ENCODE peak calls at places on chromosomes 1 and 21, in ten cellular contexts. One of them, this sample, is unnamed.

GRCh38 chr1:186302378-186302920 is 72.6 kb downstream of the TPR start:
- DNase-seq in psoas muscle: no peak
- DNase-seq in Calu3: no peak
- DNase-seq in stimulated activated CD8-positive, alpha-beta memory T cell treated with anti-CD3 and anti-CD28 coated beads, Interleukin-15, amount 100 ng/mL, for 4 hours: no peak
- DNase-seq in Kasumi-1: no peak
- DNase-seq in astrocyte of the spinal cord: no peak
- DNase-seq in heart right ventricle: no peak
- DNase-seq in OCI-LY7: no peak
- DNase-seq in T follicular helper cell: no peak
- DNase-seq in NCI-H1417 treated with DMSO at 0.1 percent for 48 hours: no peak
- DNase-seq in this sample: no peak

GRCh38 chr1:48202030-48202752 is 20.3 kb upstream of the SLC5A9 start:
- DNase-seq in NCI-H1417 treated with DMSO at 0.1 percent for 48 hours: peak
- DNase-seq in stimulated activated CD8-positive, alpha-beta memory T cell treated with anti-CD3 and anti-CD28 coated beads, Interleukin-15, amount 100 ng/mL, for 4 hours: no peak
- DNase-seq in OCI-LY7: peak
- DNase-seq in psoas muscle: peak
- DNase-seq in Calu3: peak
- DNase-seq in T follicular helper cell: peak
- DNase-seq in astrocyte of the spinal cord: peak
- DNase-seq in heart right ventricle: peak
- DNase-seq in Kasumi-1: peak
- DNase-seq in this sample: peak

GRCh38 chr1:27658951-27659496 is 13.0 kb downstream of the IFI6 start:
- DNase-seq in NCI-H1417 treated with DMSO at 0.1 percent for 48 hours: no peak
- DNase-seq in Calu3: no peak
- DNase-seq in stimulated activated CD8-positive, alpha-beta memory T cell treated with anti-CD3 and anti-CD28 coated beads, Interleukin-15, amount 100 ng/mL, for 4 hours: no peak
- DNase-seq in heart right ventricle: no peak
- DNase-seq in T follicular helper cell: no peak
- DNase-seq in Kasumi-1: peak
- DNase-seq in psoas muscle: peak
- DNase-seq in OCI-LY7: peak
- DNase-seq in astrocyte of the spinal cord: peak
- DNase-seq in this sample: no peak

GRCh38 chr21:15060776-15061175 is 4.0 kb downstream of the NRIP1 start:
- DNase-seq in heart right ventricle: no peak
- DNase-seq in OCI-LY7: no peak
- DNase-seq in stimulated activated CD8-positive, alpha-beta memory T cell treated with anti-CD3 and anti-CD28 coated beads, Interleukin-15, amount 100 ng/mL, for 4 hours: no peak
- DNase-seq in T follicular helper cell: no peak
- DNase-seq in Calu3: no peak
- DNase-seq in NCI-H1417 treated with DMSO at 0.1 percent for 48 hours: no peak
- DNase-seq in astrocyte of the spinal cord: peak
- DNase-seq in psoas muscle: no peak
- DNase-seq in Kasumi-1: no peak
- DNase-seq in this sample: no peak

GRCh38 chr21:14687277-14687642 is 141.1 kb upstream of the SAMSN1 start:
- DNase-seq in OCI-LY7: peak
- DNase-seq in psoas muscle: no peak
- DNase-seq in Kasumi-1: peak
- DNase-seq in Calu3: no peak
- DNase-seq in stimulated activated CD8-positive, alpha-beta memory T cell treated with anti-CD3 and anti-CD28 coated beads, Interleukin-15, amount 100 ng/mL, for 4 hours: no peak
- DNase-seq in astrocyte of the spinal cord: peak
- DNase-seq in T follicular helper cell: no peak
- DNase-seq in NCI-H1417 treated with DMSO at 0.1 percent for 48 hours: no peak
- DNase-seq in heart right ventricle: no peak
- DNase-seq in this sample: no peak

GRCh38 chr1:209790286-209791193 is 6.2 kb upstream of the C1orf74 start:
- DNase-seq in OCI-LY7: no peak
- DNase-seq in heart right ventricle: no peak
- DNase-seq in NCI-H1417 treated with DMSO at 0.1 percent for 48 hours: no peak
- DNase-seq in T follicular helper cell: no peak
- DNase-seq in psoas muscle: no peak
- DNase-seq in stimulated activated CD8-positive, alpha-beta memory T cell treated with anti-CD3 and anti-CD28 coated beads, Interleukin-15, amount 100 ng/mL, for 4 hours: no peak
- DNase-seq in Calu3: no peak
- DNase-seq in Kasumi-1: no peak
- DNase-seq in astrocyte of the spinal cord: no peak
- DNase-seq in this sample: no peak

GRCh38 chr1:33060579-33061083 is 20.3 kb upstream of the AZIN2 start:
- DNase-seq in heart right ventricle: peak
- DNase-seq in OCI-LY7: no peak
- DNase-seq in Kasumi-1: no peak
- DNase-seq in stimulated activated CD8-positive, alpha-beta memory T cell treated with anti-CD3 and anti-CD28 coated beads, Interleukin-15, amount 100 ng/mL, for 4 hours: no peak
- DNase-seq in psoas muscle: peak
- DNase-seq in T follicular helper cell: no peak
- DNase-seq in Calu3: no peak
- DNase-seq in NCI-H1417 treated with DMSO at 0.1 percent for 48 hours: no peak
- DNase-seq in astrocyte of the spinal cord: peak
- DNase-seq in this sample: peak

GRCh38 chr21:26099610-26100219 is 70.9 kb downstream of the APP start:
- DNase-seq in Kasumi-1: no peak
- DNase-seq in Calu3: no peak
- DNase-seq in NCI-H1417 treated with DMSO at 0.1 percent for 48 hours: no peak
- DNase-seq in T follicular helper cell: no peak
- DNase-seq in psoas muscle: no peak
- DNase-seq in heart right ventricle: no peak
- DNase-seq in stimulated activated CD8-positive, alpha-beta memory T cell treated with anti-CD3 and anti-CD28 coated beads, Interleukin-15, amount 100 ng/mL, for 4 hours: no peak
- DNase-seq in OCI-LY7: no peak
- DNase-seq in astrocyte of the spinal cord: peak
- DNase-seq in this sample: no peak

GRCh38 chr1:33008051-33008914 is 28.4 kb downstream of the AK2 start:
- DNase-seq in T follicular helper cell: no peak
- DNase-seq in stimulated activated CD8-positive, alpha-beta memory T cell treated with anti-CD3 and anti-CD28 coated beads, Interleukin-15, amount 100 ng/mL, for 4 hours: no peak
- DNase-seq in Kasumi-1: no peak
- DNase-seq in astrocyte of the spinal cord: no peak
- DNase-seq in heart right ventricle: no peak
- DNase-seq in NCI-H1417 treated with DMSO at 0.1 percent for 48 hours: no peak
- DNase-seq in psoas muscle: no peak
- DNase-seq in OCI-LY7: no peak
- DNase-seq in Calu3: peak
- DNase-seq in this sample: no peak

GRCh38 chr1:1988061-1988945 is 15.3 kb downstream of the CFAP74 start:
- DNase-seq in NCI-H1417 treated with DMSO at 0.1 percent for 48 hours: no peak
- DNase-seq in psoas muscle: no peak
- DNase-seq in Calu3: no peak
- DNase-seq in T follicular helper cell: no peak
- DNase-seq in OCI-LY7: no peak
- DNase-seq in astrocyte of the spinal cord: no peak
- DNase-seq in Kasumi-1: no peak
- DNase-seq in heart right ventricle: no peak
- DNase-seq in stimulated activated CD8-positive, alpha-beta memory T cell treated with anti-CD3 and anti-CD28 coated beads, Interleukin-15, amount 100 ng/mL, for 4 hours: no peak
- DNase-seq in this sample: no peak

GRCh38 chr1:62097464-62097863 is 97.2 kb upstream of the L1TD1 start:
- DNase-seq in astrocyte of the spinal cord: no peak
- DNase-seq in stimulated activated CD8-positive, alpha-beta memory T cell treated with anti-CD3 and anti-CD28 coated beads, Interleukin-15, amount 100 ng/mL, for 4 hours: no peak
- DNase-seq in NCI-H1417 treated with DMSO at 0.1 percent for 48 hours: no peak
- DNase-seq in Kasumi-1: no peak
- DNase-seq in T follicular helper cell: no peak
- DNase-seq in Calu3: no peak
- DNase-seq in heart right ventricle: no peak
- DNase-seq in OCI-LY7: no peak
- DNase-seq in psoas muscle: no peak
- DNase-seq in this sample: no peak

GRCh38 chr1:17687125-17687524 is 68.0 kb upstream of the ACTL8 start:
- DNase-seq in OCI-LY7: no peak
- DNase-seq in T follicular helper cell: no peak
- DNase-seq in astrocyte of the spinal cord: no peak
- DNase-seq in Kasumi-1: no peak
- DNase-seq in Calu3: no peak
- DNase-seq in NCI-H1417 treated with DMSO at 0.1 percent for 48 hours: no peak
- DNase-seq in psoas muscle: no peak
- DNase-seq in heart right ventricle: no peak
- DNase-seq in stimulated activated CD8-positive, alpha-beta memory T cell treated with anti-CD3 and anti-CD28 coated beads, Interleukin-15, amount 100 ng/mL, for 4 hours: no peak
- DNase-seq in this sample: no peak

GRCh38 chr1:66944330-66945274 is 19.8 kb downstream of the MIER1 start:
- DNase-seq in OCI-LY7: no peak
- DNase-seq in T follicular helper cell: no peak
- DNase-seq in Kasumi-1: no peak
- DNase-seq in astrocyte of the spinal cord: peak
- DNase-seq in psoas muscle: peak
- DNase-seq in heart right ventricle: no peak
- DNase-seq in stimulated activated CD8-positive, alpha-beta memory T cell treated with anti-CD3 and anti-CD28 coated beads, Interleukin-15, amount 100 ng/mL, for 4 hours: no peak
- DNase-seq in Calu3: peak
- DNase-seq in NCI-H1417 treated with DMSO at 0.1 percent for 48 hours: no peak
- DNase-seq in this sample: no peak

GRCh38 chr1:5990913-5991783 is 1.1 kb downstream of the NPHP4 start:
- DNase-seq in stimulated activated CD8-positive, alpha-beta memory T cell treated with anti-CD3 and anti-CD28 coated beads, Interleukin-15, amount 100 ng/mL, for 4 hours: no peak
- DNase-seq in OCI-LY7: peak
- DNase-seq in Calu3: no peak
- DNase-seq in Kasumi-1: peak
- DNase-seq in NCI-H1417 treated with DMSO at 0.1 percent for 48 hours: no peak
- DNase-seq in psoas muscle: no peak
- DNase-seq in T follicular helper cell: no peak
- DNase-seq in heart right ventricle: no peak
- DNase-seq in astrocyte of the spinal cord: peak
- DNase-seq in this sample: peak

GRCh38 chr1:218164111-218164929 is 120.8 kb upstream of the RRP15 start:
- DNase-seq in T follicular helper cell: no peak
- DNase-seq in astrocyte of the spinal cord: peak
- DNase-seq in Calu3: peak
- DNase-seq in NCI-H1417 treated with DMSO at 0.1 percent for 48 hours: no peak
- DNase-seq in psoas muscle: peak
- DNase-seq in heart right ventricle: peak
- DNase-seq in stimulated activated CD8-positive, alpha-beta memory T cell treated with anti-CD3 and anti-CD28 coated beads, Interleukin-15, amount 100 ng/mL, for 4 hours: no peak
- DNase-seq in OCI-LY7: peak
- DNase-seq in Kasumi-1: no peak
- DNase-seq in this sample: peak

GRCh38 chr1:239755107-239755506 is 336.6 kb upstream of the FMN2 start:
- DNase-seq in heart right ventricle: no peak
- DNase-seq in T follicular helper cell: no peak
- DNase-seq in Kasumi-1: no peak
- DNase-seq in OCI-LY7: no peak
- DNase-seq in astrocyte of the spinal cord: no peak
- DNase-seq in psoas muscle: no peak
- DNase-seq in NCI-H1417 treated with DMSO at 0.1 percent for 48 hours: no peak
- DNase-seq in stimulated activated CD8-positive, alpha-beta memory T cell treated with anti-CD3 and anti-CD28 coated beads, Interleukin-15, amount 100 ng/mL, for 4 hours: no peak
- DNase-seq in Calu3: no peak
- DNase-seq in this sample: no peak

GRCh38 chr1:156781585-156782186 is 14.4 kb downstream of the PRCC start:
- DNase-seq in NCI-H1417 treated with DMSO at 0.1 percent for 48 hours: no peak
- DNase-seq in heart right ventricle: no peak
- DNase-seq in astrocyte of the spinal cord: peak
- DNase-seq in OCI-LY7: no peak
- DNase-seq in Calu3: no peak
- DNase-seq in Kasumi-1: no peak
- DNase-seq in psoas muscle: no peak
- DNase-seq in T follicular helper cell: no peak
- DNase-seq in stimulated activated CD8-positive, alpha-beta memory T cell treated with anti-CD3 and anti-CD28 coated beads, Interleukin-15, amount 100 ng/mL, for 4 hours: no peak
- DNase-seq in this sample: no peak

GRCh38 chr1:110091791-110092190 is 20.5 kb upstream of the UBL4B start:
- DNase-seq in T follicular helper cell: no peak
- DNase-seq in Kasumi-1: no peak
- DNase-seq in NCI-H1417 treated with DMSO at 0.1 percent for 48 hours: no peak
- DNase-seq in heart right ventricle: no peak
- DNase-seq in stimulated activated CD8-positive, alpha-beta memory T cell treated with anti-CD3 and anti-CD28 coated beads, Interleukin-15, amount 100 ng/mL, for 4 hours: no peak
- DNase-seq in astrocyte of the spinal cord: no peak
- DNase-seq in psoas muscle: no peak
- DNase-seq in OCI-LY7: no peak
- DNase-seq in Calu3: no peak
- DNase-seq in this sample: no peak

GRCh38 chr1:162688521-162688920 is 56.3 kb downstream of the DDR2 start:
- DNase-seq in astrocyte of the spinal cord: no peak
- DNase-seq in Kasumi-1: no peak
- DNase-seq in NCI-H1417 treated with DMSO at 0.1 percent for 48 hours: no peak
- DNase-seq in heart right ventricle: no peak
- DNase-seq in Calu3: no peak
- DNase-seq in psoas muscle: no peak
- DNase-seq in stimulated activated CD8-positive, alpha-beta memory T cell treated with anti-CD3 and anti-CD28 coated beads, Interleukin-15, amount 100 ng/mL, for 4 hours: no peak
- DNase-seq in OCI-LY7: no peak
- DNase-seq in T follicular helper cell: no peak
- DNase-seq in this sample: no peak

GRCh38 chr1:155083865-155084721 is 5.5 kb downstream of the EFNA3 start:
- DNase-seq in astrocyte of the spinal cord: no peak
- DNase-seq in stimulated activated CD8-positive, alpha-beta memory T cell treated with anti-CD3 and anti-CD28 coated beads, Interleukin-15, amount 100 ng/mL, for 4 hours: no peak
- DNase-seq in Kasumi-1: peak
- DNase-seq in heart right ventricle: peak
- DNase-seq in psoas muscle: no peak
- DNase-seq in OCI-LY7: peak
- DNase-seq in Calu3: peak
- DNase-seq in NCI-H1417 treated with DMSO at 0.1 percent for 48 hours: no peak
- DNase-seq in T follicular helper cell: no peak
- DNase-seq in this sample: no peak

GRCh38 chr1:6651889-6652288 is 27.2 kb downstream of the THAP3 start:
- DNase-seq in NCI-H1417 treated with DMSO at 0.1 percent for 48 hours: no peak
- DNase-seq in astrocyte of the spinal cord: no peak
- DNase-seq in OCI-LY7: no peak
- DNase-seq in heart right ventricle: no peak
- DNase-seq in stimulated activated CD8-positive, alpha-beta memory T cell treated with anti-CD3 and anti-CD28 coated beads, Interleukin-15, amount 100 ng/mL, for 4 hours: no peak
- DNase-seq in Kasumi-1: no peak
- DNase-seq in T follicular helper cell: no peak
- DNase-seq in Calu3: no peak
- DNase-seq in psoas muscle: no peak
- DNase-seq in this sample: no peak

GRCh38 chr1:88036345-88036999 is 647.6 kb upstream of the PKN2 start:
- DNase-seq in OCI-LY7: no peak
- DNase-seq in stimulated activated CD8-positive, alpha-beta memory T cell treated with anti-CD3 and anti-CD28 coated beads, Interleukin-15, amount 100 ng/mL, for 4 hours: no peak
- DNase-seq in T follicular helper cell: no peak
- DNase-seq in Calu3: no peak
- DNase-seq in astrocyte of the spinal cord: no peak
- DNase-seq in Kasumi-1: no peak
- DNase-seq in NCI-H1417 treated with DMSO at 0.1 percent for 48 hours: no peak
- DNase-seq in heart right ventricle: no peak
- DNase-seq in psoas muscle: no peak
- DNase-seq in this sample: no peak

GRCh38 chr1:34985063-34985770 is at the start of gene TMEM35B:
- DNase-seq in astrocyte of the spinal cord: peak
- DNase-seq in Kasumi-1: peak
- DNase-seq in Calu3: peak
- DNase-seq in stimulated activated CD8-positive, alpha-beta memory T cell treated with anti-CD3 and anti-CD28 coated beads, Interleukin-15, amount 100 ng/mL, for 4 hours: peak
- DNase-seq in OCI-LY7: peak
- DNase-seq in T follicular helper cell: peak
- DNase-seq in heart right ventricle: peak
- DNase-seq in NCI-H1417 treated with DMSO at 0.1 percent for 48 hours: no peak
- DNase-seq in psoas muscle: peak
- DNase-seq in this sample: peak

GRCh38 chr1:91152331-91152730 is 130.5 kb upstream of the ZNF644 start:
- DNase-seq in T follicular helper cell: no peak
- DNase-seq in Kasumi-1: no peak
- DNase-seq in psoas muscle: no peak
- DNase-seq in Calu3: no peak
- DNase-seq in heart right ventricle: no peak
- DNase-seq in stimulated activated CD8-positive, alpha-beta memory T cell treated with anti-CD3 and anti-CD28 coated beads, Interleukin-15, amount 100 ng/mL, for 4 hours: no peak
- DNase-seq in astrocyte of the spinal cord: no peak
- DNase-seq in NCI-H1417 treated with DMSO at 0.1 percent for 48 hours: no peak
- DNase-seq in OCI-LY7: no peak
- DNase-seq in this sample: no peak

GRCh38 chr1:26582836-26583460 is 53.4 kb downstream of the RPS6KA1 start:
- DNase-seq in psoas muscle: peak
- DNase-seq in Kasumi-1: no peak
- DNase-seq in OCI-LY7: no peak
- DNase-seq in NCI-H1417 treated with DMSO at 0.1 percent for 48 hours: no peak
- DNase-seq in stimulated activated CD8-positive, alpha-beta memory T cell treated with anti-CD3 and anti-CD28 coated beads, Interleukin-15, amount 100 ng/mL, for 4 hours: peak
- DNase-seq in heart right ventricle: no peak
- DNase-seq in T follicular helper cell: no peak
- DNase-seq in Calu3: no peak
- DNase-seq in astrocyte of the spinal cord: peak
- DNase-seq in this sample: no peak

GRCh38 chr1:85612704-85613361 is 32.3 kb downstream of the CCN1 start:
- DNase-seq in Kasumi-1: peak
- DNase-seq in OCI-LY7: no peak
- DNase-seq in NCI-H1417 treated with DMSO at 0.1 percent for 48 hours: no peak
- DNase-seq in heart right ventricle: peak
- DNase-seq in psoas muscle: no peak
- DNase-seq in astrocyte of the spinal cord: peak
- DNase-seq in stimulated activated CD8-positive, alpha-beta memory T cell treated with anti-CD3 and anti-CD28 coated beads, Interleukin-15, amount 100 ng/mL, for 4 hours: no peak
- DNase-seq in T follicular helper cell: no peak
- DNase-seq in Calu3: peak
- DNase-seq in this sample: no peak

GRCh38 chr1:241963722-241964121 is 6.2 kb downstream of the BECN2 start:
- DNase-seq in T follicular helper cell: no peak
- DNase-seq in Calu3: no peak
- DNase-seq in stimulated activated CD8-positive, alpha-beta memory T cell treated with anti-CD3 and anti-CD28 coated beads, Interleukin-15, amount 100 ng/mL, for 4 hours: no peak
- DNase-seq in astrocyte of the spinal cord: no peak
- DNase-seq in heart right ventricle: no peak
- DNase-seq in OCI-LY7: no peak
- DNase-seq in psoas muscle: no peak
- DNase-seq in NCI-H1417 treated with DMSO at 0.1 percent for 48 hours: no peak
- DNase-seq in Kasumi-1: no peak
- DNase-seq in this sample: no peak

GRCh38 chr1:150619576-150620509 is 9.6 kb downstream of the ENSA start:
- DNase-seq in stimulated activated CD8-positive, alpha-beta memory T cell treated with anti-CD3 and anti-CD28 coated beads, Interleukin-15, amount 100 ng/mL, for 4 hours: no peak
- DNase-seq in NCI-H1417 treated with DMSO at 0.1 percent for 48 hours: no peak
- DNase-seq in Calu3: peak
- DNase-seq in psoas muscle: no peak
- DNase-seq in T follicular helper cell: no peak
- DNase-seq in OCI-LY7: peak
- DNase-seq in heart right ventricle: peak
- DNase-seq in Kasumi-1: peak
- DNase-seq in astrocyte of the spinal cord: peak
- DNase-seq in this sample: no peak